ENCODE peak calls at places on chromosomes 1 and 21, in five cellular contexts. A is left lung; O is heart left ventricle; U is neural crest cell; J is stimulated activated naive CD8-positive, alpha-beta T cell treated with anti-CD3 and anti-CD28 coated beads, Interleukin-15, Interleukin-2, amounts not matched to agents 100 U/mL and 50 U/mL, for 24 hours. F is an unnamed sample.
A peak's percentile ranks its signal among the peaks of the same experiment; 100 is the strongest.

GRCh38 chr1:156151093-156151688 is 2.2 kb upstream of the SEMA4A start:
- DNase-seq in A (no peak), O (peak; percentile 43), U (no peak), J (no peak), F (no peak)

GRCh38 chr1:163186910-163187309 is 15.8 kb downstream of the RGS5 start:
- DNase-seq in A (no peak), O (no peak), U (no peak), J (no peak), F (no peak)

GRCh38 chr1:202165267-202165941 is 5.0 kb upstream of the PTPN7 start:
- DNase-seq in A (peak; percentile 58), O (no peak), U (no peak), J (peak; percentile 81), F (no peak)

GRCh38 chr1:242023805-242024204 is 24.9 kb upstream of the MAP1LC3C start:
- DNase-seq in A (no peak), O (no peak), U (no peak), J (no peak), F (no peak)

GRCh38 chr1:201408176-201408814 is 9.2 kb upstream of the LAD1 start:
- DNase-seq in A (peak; percentile 87), O (peak; percentile 85), U (peak; percentile 93), J (peak; percentile 79), F (peak; percentile 85)

GRCh38 chr1:12565094-12565965 is 52.7 kb downstream of the DHRS3 start:
- DNase-seq in A (peak; percentile 12), O (peak; percentile 72), U (no peak), J (no peak), F (no peak)

GRCh38 chr1:226934483-226935237 is 5.4 kb upstream of the COQ8A start:
- DNase-seq in A (no peak), O (no peak), U (no peak), J (no peak), F (no peak)

GRCh38 chr1:112536561-112536960 is 27.8 kb downstream of the WNT2B start:
- DNase-seq in A (no peak), O (no peak), U (no peak), J (no peak), F (no peak)

GRCh38 chr21:44695176-44695575 is 1.8 kb upstream of the KRTAP10-12 start:
- DNase-seq in A (no peak), O (no peak), U (no peak), J (no peak), F (no peak)

GRCh38 chr1:247118946-247119446 is 14.8 kb upstream of the ZNF669 start:
- DNase-seq in A (no peak), O (no peak), U (no peak), J (peak; percentile 59), F (no peak)

GRCh38 chr21:32514275-32515055 is 70.9 kb downstream of the TCP10L start:
- DNase-seq in A (no peak), O (no peak), U (no peak), J (no peak), F (no peak)

GRCh38 chr1:229249854-229250644 is 20.9 kb upstream of the RAB4A start:
- DNase-seq in A (no peak), O (no peak), U (no peak), J (no peak), F (no peak)

GRCh38 chr1:18575620-18576019 is 55.0 kb upstream of the PAX7 start:
- DNase-seq in A (peak; percentile 85), O (peak; percentile 56), U (peak; percentile 81), J (no peak), F (peak; percentile 61)

GRCh38 chr1:25544243-25544764 is 898 bp downstream of the LDLRAP1 start:
- DNase-seq in A (no peak), O (no peak), U (no peak), J (no peak), F (no peak)

F was measured in left ventricle myocardium inferior.